ENCODE peak calls at places on chromosome 14, in ten cellular contexts. T is iPS-NIHi11; J is ACHN; H is NCI-H2029; Q is T-helper 2 cell; F is Right ventricle myocardium superior; D is iris pigment epithelial cell; Y is kidney tubule cell; O is stimulated activated CD8-positive, alpha-beta memory T cell treated with anti-CD3 and anti-CD28 coated beads, Interleukin-4, amount 100 ng/mL, for 1 hour; E is fibroblast of pulmonary artery. X is an unnamed sample.

GRCh38 chr14:68616255-68616902 is 176.5 kb downstream of the ZFP36L1 start:
- DNase-seq in Y (peak; percentile 46), J (peak; percentile 44), Q (peak; percentile 30), T (no peak), E (peak; percentile 57), O (no peak), D (no peak), F (no peak), H (no peak), X (no peak)

GRCh38 chr14:70086685-70087379 is 101.9 kb downstream of the SLC8A3 start:
- DNase-seq in H (no peak), Y (peak; percentile 52), D (peak; percentile 61), E (peak; percentile 69), F (no peak), O (no peak), T (peak; percentile 31), J (peak; percentile 40), Q (peak; percentile 22), X (peak; percentile 8)

GRCh38 chr14:32846821-32847220 is 91.9 kb upstream of the NPAS3 start:
- DNase-seq in T (no peak), Y (no peak), H (no peak), J (no peak), D (peak; percentile 7), Q (no peak), E (no peak), O (no peak), F (no peak), X (no peak)

GRCh38 chr14:93090826-93091583 is 24.7 kb downstream of the ITPK1 start:
- DNase-seq in Y (no peak), F (peak; percentile 65), H (no peak), E (peak; percentile 29), T (no peak), J (no peak), Q (no peak), O (no peak), D (no peak), X (no peak)

GRCh38 chr14:85527006-85527405 is 2.9 kb upstream of the FLRT2 start:
- DNase-seq in O (no peak), Q (no peak), T (no peak), H (no peak), F (no peak), D (peak; percentile 84), E (peak; percentile 50), J (no peak), Y (peak; percentile 79), X (no peak)

GRCh38 chr14:91067186-91067585 is 6.7 kb upstream of the RPS6KA5 start:
- DNase-seq in J (no peak), Q (peak; percentile 74), D (no peak), F (no peak), E (no peak), T (no peak), H (no peak), O (no peak), Y (no peak), X (no peak)

GRCh38 chr14:74401504-74402241 is 24.3 kb downstream of the SYNDIG1L start:
- DNase-seq in H (no peak), F (peak; percentile 57), E (no peak), Y (peak; percentile 58), D (no peak), Q (peak; percentile 69), J (peak; percentile 19), T (peak; percentile 68), O (peak; percentile 11), X (peak; percentile 70)

GRCh38 chr14:97077253-97077653 is 280.1 kb downstream of the VRK1 start:
- DNase-seq in T (no peak), J (peak; percentile 73), Y (peak; percentile 82), Q (peak; percentile 63), O (no peak), F (peak; percentile 61), D (peak; percentile 50), H (no peak), E (peak; percentile 3), X (no peak)

GRCh38 chr14:41062826-41063225 is 543.9 kb upstream of the LRFN5 start:
- DNase-seq in O (no peak), Q (no peak), D (peak; percentile 2), H (no peak), J (peak; percentile 24), T (no peak), E (peak; percentile 1), F (no peak), Y (peak; percentile 83), X (no peak)

GRCh38 chr14:102930753-102931579 is 8.5 kb downstream of the AMN start:
- DNase-seq in E (peak; percentile 10), Q (no peak), D (peak; percentile 43), T (peak; percentile 76), F (peak; percentile 40), J (peak; percentile 59), Y (peak; percentile 81), H (no peak), O (no peak), X (no peak)

GRCh38 chr14:67426983-67427601 is 15.1 kb upstream of the PLEK2 start:
- DNase-seq in E (peak; percentile 87), F (peak; percentile 65), J (peak; percentile 75), D (peak; percentile 81), H (peak; percentile 41), Q (peak; percentile 78), T (peak; percentile 88), Y (peak; percentile 80), O (peak; percentile 18), X (peak; percentile 32)

GRCh38 chr14:85764809-85765208 is 234.9 kb downstream of the FLRT2 start:
- DNase-seq in H (no peak), J (no peak), F (no peak), O (no peak), D (peak; percentile 15), Y (no peak), E (no peak), Q (no peak), T (no peak), X (no peak)

GRCh38 chr14:56119221-56119967 is 1.2 kb downstream of the PELI2 start:
- DNase-seq in E (peak; percentile 44), Q (peak; percentile 6), Y (peak; percentile 51), H (peak; percentile 80), J (no peak), O (no peak), T (peak; percentile 50), F (peak; percentile 77), D (peak; percentile 49), X (peak; percentile 26)

GRCh38 chr14:36791402-36791801 is 129.7 kb downstream of the PAX9 start:
- DNase-seq in F (no peak), E (no peak), J (no peak), H (no peak), T (no peak), D (no peak), Y (no peak), O (no peak), Q (no peak), X (no peak)

X was measured in T-helper 1 cell.